ENCODE peak calls at places on chromosomes 4 and X, in five cellular contexts. B, D, F, R and V are unnamed samples.

GRCh38 chr4:85725727-85726170 is 250.8 kb downstream of the ARHGAP24 start:
- DNase-seq in B (no peak), D (no peak), F (no peak), R (peak), V (no peak)

GRCh38 chr4:182478475-182478874 is 235.3 kb downstream of the TENM3 start:
- DNase-seq in B (no peak), D (no peak), F (peak), R (peak), V (no peak)

GRCh38 chrX:15719324-15719968 is 18.6 kb upstream of the CA5B start:
- DNase-seq in B (no peak), D (no peak), F (no peak), R (no peak), V (no peak)

GRCh38 chr4:164081801-164082200 is 587.3 kb downstream of the TMA16 start:
- DNase-seq in B (no peak), D (no peak), F (peak), R (no peak), V (no peak)

GRCh38 chr4:22019676-22020075 is 71.1 kb upstream of the KCNIP4 start:
- DNase-seq in B (no peak), D (no peak), F (no peak), R (no peak), V (no peak)

GRCh38 chr4:72136429-72136828 is 104.6 kb downstream of the NPFFR2 start:
- DNase-seq in B (no peak), D (no peak), F (peak), R (no peak), V (no peak)

GRCh38 chr4:99861120-99861905 is 32.9 kb downstream of the LAMTOR3 start:
- DNase-seq in B (no peak), D (no peak), F (no peak), R (peak), V (no peak)

GRCh38 chr4:90345549-90345948 is 218.4 kb downstream of the CCSER1 start:
- DNase-seq in B (no peak), D (no peak), F (no peak), R (no peak), V (no peak)

GRCh38 chrX:119686087-119686639 is 6.8 kb downstream of the SEPTIN6 start:
- DNase-seq in B (no peak), D (no peak), F (peak), R (no peak), V (no peak)

GRCh38 chr4:88414755-88415154 is 36.1 kb downstream of the HERC6 start:
- DNase-seq in B (no peak), D (no peak), F (no peak), R (no peak), V (no peak)

GRCh38 chr4:181855307-181855706 is 387.9 kb upstream of the TENM3 start:
- DNase-seq in B (no peak), D (no peak), F (no peak), R (no peak), V (no peak)

GRCh38 chr4:10107111-10108091 is 9.2 kb downstream of the WDR1 start:
- DNase-seq in B (no peak), D (no peak), F (no peak), R (peak), V (no peak)

GRCh38 chrX:93259029-93259428 is 414.3 kb downstream of the NAP1L3 start:
- DNase-seq in B (no peak), D (no peak), F (no peak), R (no peak), V (no peak)

GRCh38 chr4:88017516-88018302 is 10.3 kb downstream of the PKD2 start:
- DNase-seq in B (no peak), D (no peak), F (no peak), R (peak), V (no peak)

GRCh38 chr4:119774840-119775239 is 146.2 kb upstream of the PDE5A start:
- DNase-seq in B (no peak), D (no peak), F (no peak), R (no peak), V (no peak)

GRCh38 chr4:184475096-184475461 is 729 bp upstream of the IRF2 start:
- DNase-seq in B (no peak), D (no peak), F (no peak), R (peak), V (peak)

GRCh38 chrX:2967998-2968909 is 38.1 kb upstream of the ARSH start:
- DNase-seq in B (no peak), D (no peak), F (no peak), R (peak), V (no peak)

GRCh38 chr4:94068712-94069111 is 139.0 kb upstream of the SMARCAD1 start:
- DNase-seq in B (no peak), D (no peak), F (no peak), R (no peak), V (no peak)

GRCh38 chrX:154404625-154405192 is 4.3 kb downstream of the DNASE1L1 start:
- DNase-seq in B (no peak), D (no peak), F (no peak), R (no peak), V (no peak)

GRCh38 chr4:116599859-116600258 is 485.5 kb downstream of the TRAM1L1 start:
- DNase-seq in B (no peak), D (no peak), F (no peak), R (no peak), V (no peak)

GRCh38 chrX:8848921-8849320 is 47.7 kb upstream of the FAM9A start:
- DNase-seq in B (no peak), D (no peak), F (no peak), R (peak), V (no peak)

GRCh38 chr4:84938316-84938715 is 28.2 kb downstream of the WDFY3 start:
- DNase-seq in B (no peak), D (no peak), F (no peak), R (peak), V (no peak)

GRCh38 chr4:135770505-135770904 is 1568.9 kb upstream of the PABPC4L start:
- DNase-seq in B (no peak), D (no peak), F (no peak), R (no peak), V (no peak)

GRCh38 chr4:41385486-41385885 is 128.8 kb downstream of the UCHL1 start:
- DNase-seq in B (no peak), D (no peak), F (no peak), R (no peak), V (no peak)

GRCh38 chr4:158621729-158622128 is 50.0 kb downstream of the C4orf46 start:
- DNase-seq in B (no peak), D (no peak), F (no peak), R (no peak), V (no peak)

GRCh38 chr4:20383283-20383682 is 131.6 kb downstream of the SLIT2 start:
- DNase-seq in B (no peak), D (no peak), F (no peak), R (no peak), V (no peak)

GRCh38 chr4:101200561-101200960 is 146.8 kb downstream of the PPP3CA start:
- DNase-seq in B (no peak), D (no peak), F (no peak), R (peak), V (peak)

GRCh38 chr4:8846864-8847263 is 24.8 kb downstream of the HMX1 start:
- DNase-seq in B (no peak), D (no peak), F (no peak), R (no peak), V (no peak)

GRCh38 chr4:161936625-161937133 is 227.1 kb downstream of the FSTL5 start:
- DNase-seq in B (no peak), D (no peak), F (no peak), R (peak), V (no peak)

GRCh38 chrX:23317799-23318724 is 16.6 kb upstream of the PTCHD1 start:
- DNase-seq in B (no peak), D (peak), F (no peak), R (peak), V (no peak)

GRCh38 chr4:133982533-133983224 is 218.9 kb downstream of the PABPC4L start:
- DNase-seq in B (no peak), D (no peak), F (no peak), R (no peak), V (no peak)

GRCh38 chrX:131725001-131725654 is 181.3 kb downstream of the OR13H1 start:
- DNase-seq in B (no peak), D (no peak), F (no peak), R (no peak), V (no peak)

GRCh38 chr4:6148506-6149205 is 51.7 kb downstream of the JAKMIP1 start:
- DNase-seq in B (no peak), D (no peak), F (no peak), R (no peak), V (no peak)

GRCh38 chrX:17535229-17535628 is 160.2 kb downstream of the NHS start:
- DNase-seq in B (no peak), D (no peak), F (no peak), R (peak), V (no peak)

GRCh38 chrX:46588263-46588662 is 14.7 kb downstream of the CHST7 start:
- DNase-seq in B (no peak), D (no peak), F (no peak), R (peak), V (no peak)

GRCh38 chr4:25955705-25956104 is 41.7 kb downstream of the SMIM20 start:
- DNase-seq in B (no peak), D (no peak), F (no peak), R (no peak), V (no peak)